ENCODE peak calls at places on chromosomes 12 and 14, in five cellular contexts. Z is tibial nerve, G is psoas muscle, V is right cardiac atrium, I is aorta. X is an unnamed sample.

GRCh38 chr14:64412237-64412636 is 24.1 kb downstream of the MTHFD1 start:
- DNase-seq in Z (no peak), G (no peak), V (no peak), I (no peak), X (no peak)

GRCh38 chr12:106994579-106995220 is 7.8 kb upstream of the MTERF2 start:
- DNase-seq in Z (no peak), G (no peak), V (no peak), I (no peak), X (no peak)

GRCh38 chr14:72104011-72104613 is 171.9 kb downstream of the RGS6 start:
- DNase-seq in Z (no peak), G (no peak), V (no peak), I (no peak), X (no peak)

GRCh38 chr12:93638954-93639353 is 38.2 kb upstream of the CRADD start:
- DNase-seq in Z (no peak), G (no peak), V (no peak), I (no peak), X (no peak)

GRCh38 chr14:84323963-84324362 is 1206.0 kb upstream of the FLRT2 start:
- DNase-seq in Z (no peak), G (no peak), V (no peak), I (no peak), X (no peak)

GRCh38 chr12:80625901-80626300 is 81.5 kb upstream of the MYF6 start:
- DNase-seq in Z (no peak), G (no peak), V (no peak), I (no peak), X (no peak)

GRCh38 chr12:79629561-79629960 is 61.2 kb downstream of the PAWR start:
- DNase-seq in Z (no peak), G (no peak), V (no peak), I (no peak), X (no peak)

GRCh38 chr12:92585106-92585775 is 117.5 kb upstream of the PLEKHG7 start:
- DNase-seq in Z (no peak), G (no peak), V (no peak), I (no peak), X (no peak)

GRCh38 chr12:22333751-22334695 is 484 bp downstream of the ST8SIA1 start:
- DNase-seq in Z (no peak), G (peak), V (no peak), I (peak), X (no peak)

GRCh38 chr12:54412348-54412747 is 6.7 kb downstream of the ITGA5 start:
- DNase-seq in Z (no peak), G (no peak), V (no peak), I (no peak), X (no peak)

GRCh38 chr12:84637926-84638325 is 274.7 kb downstream of the SLC6A15 start:
- DNase-seq in Z (no peak), G (no peak), V (no peak), I (no peak), X (no peak)

GRCh38 chr14:74501135-74501614 is 7.6 kb downstream of the ISCA2 start:
- DNase-seq in Z (peak), G (peak), V (peak), I (peak), X (no peak)

GRCh38 chr14:21201732-21202462 is 46.0 kb upstream of the OR5AU1 start:
- DNase-seq in Z (no peak), G (no peak), V (no peak), I (no peak), X (no peak)

GRCh38 chr12:3170423-3171194 is 93.4 kb downstream of the TSPAN9 start:
- DNase-seq in Z (no peak), G (peak), V (no peak), I (peak), X (peak)

GRCh38 chr12:8948711-8949524 is 527 bp downstream of the M6PR start:
- DNase-seq in Z (no peak), G (no peak), V (no peak), I (no peak), X (no peak)

GRCh38 chr12:68962855-68963455 is 30.0 kb upstream of the CPM start:
- DNase-seq in Z (no peak), G (no peak), V (no peak), I (no peak), X (no peak)

GRCh38 chr12:7373226-7373625 is 69.4 kb downstream of the ACSM4 start:
- DNase-seq in Z (no peak), G (no peak), V (no peak), I (no peak), X (no peak)

GRCh38 chr14:103401223-103402214 is 16.3 kb downstream of the MARK3 start:
- DNase-seq in Z (no peak), G (no peak), V (no peak), I (no peak), X (no peak)

GRCh38 chr12:93886533-93887511 is 209.6 kb downstream of the CRADD start:
- DNase-seq in Z (peak), G (no peak), V (no peak), I (no peak), X (no peak)

GRCh38 chr12:1022032-1022970 is 31.3 kb downstream of the ERC1 start:
- DNase-seq in Z (no peak), G (no peak), V (no peak), I (no peak), X (no peak)

GRCh38 chr14:59310644-59311043 is 122.2 kb downstream of the DAAM1 start:
- DNase-seq in Z (no peak), G (no peak), V (no peak), I (no peak), X (peak)

GRCh38 chr12:121792607-121793500 is 634 bp downstream of the RHOF start:
- DNase-seq in Z (no peak), G (peak), V (peak), I (no peak), X (no peak)

GRCh38 chr12:119036878-119037493 is 55.6 kb downstream of the SRRM4 start:
- DNase-seq in Z (peak), G (no peak), V (no peak), I (no peak), X (no peak)

GRCh38 chr12:70165450-70165849 is 77.8 kb upstream of the CNOT2 start:
- DNase-seq in Z (no peak), G (no peak), V (no peak), I (no peak), X (no peak)

GRCh38 chr12:117159674-117160073 is 30.6 kb downstream of the FBXO21 start:
- DNase-seq in Z (no peak), G (no peak), V (no peak), I (no peak), X (no peak)
- H3K27ac ChIP-seq in Z (no peak), G (no peak), V (no peak), I (no peak), X (no peak)

GRCh38 chr14:100617715-100618693 is 30.8 kb upstream of the BEGAIN start:
- DNase-seq in Z (peak), G (no peak), V (peak), I (peak), X (no peak)

GRCh38 chr14:100618763-100619320 is 31.6 kb upstream of the BEGAIN start:
- DNase-seq in Z (no peak), G (no peak), V (no peak), I (peak), X (no peak)

GRCh38 chr14:100615736-100616695 is 28.8 kb upstream of the BEGAIN start:
- DNase-seq in Z (no peak), G (no peak), V (no peak), I (peak), X (no peak)

GRCh38 chr14:100614803-100615202 is 27.6 kb upstream of the BEGAIN start:
- DNase-seq in Z (no peak), G (no peak), V (no peak), I (no peak), X (no peak)

DNA sequence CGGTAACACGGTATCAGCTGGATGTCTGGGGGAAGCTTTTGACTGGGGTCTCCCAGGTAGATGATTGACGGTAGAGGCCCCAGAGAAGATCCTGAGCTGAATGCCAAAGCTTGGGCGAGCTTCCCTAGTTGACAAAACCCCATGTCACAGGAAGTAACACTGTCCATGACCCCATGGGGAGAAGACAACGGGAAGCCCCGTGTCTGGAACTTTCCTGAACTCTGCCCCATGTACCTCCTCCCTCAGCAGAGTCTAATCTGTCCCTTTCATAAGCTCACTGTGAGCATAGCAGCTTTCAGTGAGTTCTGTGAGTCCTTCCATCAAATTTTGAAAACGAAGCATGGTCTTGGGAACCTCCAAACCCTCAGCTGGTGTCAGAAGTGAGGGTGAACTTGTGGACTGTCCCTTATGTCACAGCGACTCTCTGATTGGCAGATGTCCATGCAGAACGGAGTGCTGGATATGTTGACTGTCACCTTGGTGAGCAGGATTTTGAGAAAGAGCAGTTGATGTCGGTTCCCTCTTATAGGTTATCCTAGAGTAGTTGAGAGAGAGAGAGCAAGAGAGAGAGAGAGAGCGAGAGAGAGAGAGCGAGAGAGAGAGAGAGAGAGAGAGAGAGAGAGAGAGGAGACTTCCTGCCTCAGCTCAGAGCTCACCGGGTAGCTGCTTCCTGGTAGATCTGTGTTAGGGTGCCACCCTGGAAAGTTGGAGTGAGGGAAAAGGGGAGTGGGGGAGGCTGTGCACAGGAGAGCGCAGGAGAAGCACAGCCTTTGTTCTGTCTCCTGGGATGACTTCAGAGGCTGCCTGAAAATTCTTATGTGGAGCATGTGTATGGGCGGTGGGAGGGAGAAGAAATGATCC is 29.9 kb upstream of the BEGAIN start:
- DNase-seq in Z (no peak), G (no peak), V (no peak), I (peak), X (no peak)
- H3K27ac ChIP-seq in Z (peak), G (no peak), V (no peak), I (no peak), X (no peak)

GRCh38 chr14:102208741-102209140 is 69.0 kb downstream of the WDR20 start:
- DNase-seq in Z (no peak), G (no peak), V (no peak), I (peak), X (no peak)
- H3K27ac ChIP-seq in Z (peak), G (peak), V (no peak), I (no peak), X (no peak)

GRCh38 chr12:40907115-40907521 is 214.9 kb downstream of the CNTN1 start:
- DNase-seq in Z (no peak), G (no peak), V (no peak), I (no peak), X (peak)
- H3K27ac ChIP-seq in Z (no peak), G (no peak), V (no peak), I (no peak), X (peak)

GRCh38 chr12:104672096-104672445 is 215.3 kb downstream of the CHST11 start:
- DNase-seq in Z (no peak), G (no peak), V (no peak), I (no peak), X (no peak)
- H3K27ac ChIP-seq in Z (peak), G (peak), V (peak), I (peak), X (peak)

X was measured in epithelial cell of prostate.